ENCODE peak calls at places on chromosomes 1 and 21, in eight cellular contexts. Q is psoas muscle; V is neural crest cell; F is cardiac muscle cell; W is NCI-H1105 treated with DMSO at 0.1 percent for 48 hours; G is T1000; O is activated naive CD8-positive, alpha-beta T cell treated with anti-CD3 and anti-CD28 coated beads, Interleukin-2, amount 50 U/mL, for 24 hours; I is amniotic stem cell. D is an unnamed sample.

GRCh38 chr21:26717146-26717739 is 128.0 kb downstream of the ADAMTS1 start:
- DNase-seq in V (no peak), I (no peak), F (peak), W (peak), G (no peak), Q (no peak), O (no peak), D (no peak)

GRCh38 chr1:33971018-33971710 is 107.3 kb downstream of the HMGB4 start:
- DNase-seq in F (no peak), G (no peak), V (no peak), W (no peak), I (no peak), Q (no peak), O (no peak), D (no peak)

GRCh38 chr1:84433253-84434080 is 35.2 kb downstream of the DNASE2B start:
- DNase-seq in W (peak), V (peak), O (peak), G (peak), F (peak), Q (no peak), I (peak), D (peak)

GRCh38 chr1:10341062-10341600 is 57.7 kb upstream of the PGD start:
- DNase-seq in O (no peak), W (peak), I (no peak), V (no peak), G (no peak), F (no peak), Q (no peak), D (no peak)

GRCh38 chr1:63329621-63330330 is 7.4 kb downstream of the FOXD3 start:
- DNase-seq in G (no peak), I (no peak), Q (no peak), F (no peak), V (no peak), O (no peak), W (no peak), D (no peak)

GRCh38 chr1:155964193-155964592 is 14.2 kb downstream of the ARHGEF2 start:
- DNase-seq in G (no peak), F (no peak), W (no peak), V (no peak), Q (no peak), O (no peak), I (no peak), D (no peak)

GRCh38 chr1:7375781-7376660 is 395.1 kb upstream of the VAMP3 start:
- DNase-seq in F (no peak), Q (no peak), V (no peak), W (no peak), G (no peak), O (no peak), I (no peak), D (no peak)

GRCh38 chr21:38295997-38296764 is 39.4 kb downstream of the KCNJ15 start:
- DNase-seq in O (no peak), F (no peak), G (no peak), I (no peak), V (no peak), W (no peak), Q (no peak), D (no peak)

GRCh38 chr1:156657161-156657970 is 15.4 kb downstream of the BCAN start:
- DNase-seq in Q (peak), O (peak), I (no peak), G (peak), V (peak), F (peak), W (peak), D (peak)

GRCh38 chr21:36029309-36029708 is 31.0 kb downstream of the SETD4 start:
- DNase-seq in Q (no peak), W (no peak), I (no peak), O (no peak), F (no peak), G (no peak), V (no peak), D (no peak)

GRCh38 chr1:193432979-193433587 is 246.7 kb upstream of the B3GALT2 start:
- DNase-seq in W (no peak), F (no peak), I (no peak), O (no peak), G (no peak), V (no peak), Q (no peak), D (no peak)

GRCh38 chr1:35561972-35562680 is 4.5 kb downstream of the NCDN start:
- DNase-seq in O (no peak), Q (no peak), F (no peak), G (no peak), W (no peak), I (no peak), V (no peak), D (no peak)

GRCh38 chr1:201850053-201850397 is 21.1 kb downstream of the IPO9 start:
- DNase-seq in I (peak), V (no peak), W (no peak), G (no peak), O (no peak), F (no peak), Q (no peak), D (no peak)

GRCh38 chr1:67441183-67441582 is 11.0 kb upstream of the SERBP1 start:
- DNase-seq in I (no peak), F (peak), W (peak), O (peak), V (no peak), Q (no peak), G (peak), D (no peak)

GRCh38 chr1:207035877-207036558 is 3.5 kb upstream of the C1orf116 start:
- DNase-seq in G (no peak), Q (no peak), O (no peak), W (no peak), F (no peak), I (no peak), V (no peak), D (no peak)